ENCODE peak calls at places on chromosomes 3 and 15, in nine cellular contexts. D, E, A, J, S, G, I, L and M are unnamed samples.

GRCh38 chr15:31077181-31077580 is 24.3 kb downstream of the TRPM1 start:
- DNase-seq in D (no peak), E (no peak), A (no peak), J (no peak), S (no peak), G (no peak), I (no peak), L (no peak), M (no peak)

GRCh38 chr3:179971280-179971679 is 65.5 kb downstream of the PEX5L start:
- DNase-seq in D (no peak), E (no peak), A (no peak), J (no peak), S (no peak), G (no peak), I (no peak), L (no peak), M (no peak)

GRCh38 chr3:40450438-40450837 is 6.7 kb upstream of the RPL14 start:
- DNase-seq in D (no peak), E (no peak), A (no peak), J (no peak), S (no peak), G (no peak), I (no peak), L (no peak), M (no peak)

GRCh38 chr15:56365075-56365711 is at the start of gene TEX9:
- DNase-seq in D (peak), E (peak), A (peak), J (peak), S (peak), G (peak), I (peak), L (peak), M (peak)

GRCh38 chr3:100002599-100003350 is 111.5 kb downstream of the FILIP1L start:
- DNase-seq in D (peak), E (peak), A (no peak), J (no peak), S (no peak), G (peak), I (peak), L (peak), M (no peak)

GRCh38 chr3:101631397-101631796 is 45.5 kb downstream of the ZBTB11 start:
- DNase-seq in D (no peak), E (no peak), A (no peak), J (no peak), S (no peak), G (no peak), I (no peak), L (no peak), M (no peak)

GRCh38 chr3:73448041-73448440 is 176.7 kb downstream of the PDZRN3 start:
- DNase-seq in D (no peak), E (no peak), A (no peak), J (no peak), S (no peak), G (no peak), I (no peak), L (peak), M (no peak)

GRCh38 chr15:40313531-40314398 is 6.0 kb upstream of the PLCB2 start:
- DNase-seq in D (no peak), E (peak), A (no peak), J (no peak), S (no peak), G (no peak), I (no peak), L (peak), M (peak)

GRCh38 chr3:165206454-165207266 is 10.5 kb upstream of the SLITRK3 start:
- DNase-seq in D (no peak), E (peak), A (no peak), J (peak), S (peak), G (peak), I (peak), L (peak), M (peak)

GRCh38 chr3:53161820-53162671 is 1.0 kb downstream of the PRKCD start:
- DNase-seq in D (no peak), E (no peak), A (no peak), J (peak), S (peak), G (peak), I (peak), L (peak), M (no peak)

GRCh38 chr3:24595801-24596200 is 101.2 kb upstream of the THRB start:
- DNase-seq in D (no peak), E (no peak), A (no peak), J (no peak), S (no peak), G (peak), I (no peak), L (peak), M (no peak)

GRCh38 chr3:197236362-197236761 is 62.0 kb downstream of the DLG1 start:
- DNase-seq in D (no peak), E (no peak), A (no peak), J (no peak), S (no peak), G (no peak), I (no peak), L (no peak), M (no peak)

GRCh38 chr3:129173206-129173605 is 10.5 kb downstream of the CNBP start:
- DNase-seq in D (no peak), E (no peak), A (no peak), J (no peak), S (no peak), G (no peak), I (no peak), L (no peak), M (no peak)

GRCh38 chr3:11060500-11061251 is 68.1 kb downstream of the SLC6A1 start:
- DNase-seq in D (no peak), E (peak), A (peak), J (peak), S (peak), G (peak), I (peak), L (peak), M (peak)

GRCh38 chr3:13069495-13069894 is 3.7 kb downstream of the IQSEC1 start:
- DNase-seq in D (no peak), E (no peak), A (no peak), J (peak), S (no peak), G (no peak), I (no peak), L (no peak), M (peak)

GRCh38 chr3:123096701-123097100 is 29.9 kb downstream of the PDIA5 start:
- DNase-seq in D (no peak), E (peak), A (no peak), J (no peak), S (peak), G (peak), I (peak), L (peak), M (no peak)